ENCODE peak calls at places on chromosomes 1 and 21, in seven cellular contexts. One of them, this sample, is unnamed.

GRCh38 chr1:239456788-239457187 is 70.4 kb downstream of the CHRM3 start:
- DNase-seq in mesenchymal stem cell: no peak
- DNase-seq in left lung: no peak
- DNase-seq in upper lobe of left lung: no peak
- DNase-seq in memory B cell: no peak
- DNase-seq in AG20443: no peak
- DNase-seq in activated T-helper 1 cell treated with anti-CD3 and anti-CD28 coated beads, Interleukin-12 subunit alpha, Interleukin-12 subunit beta, Interleukin-2, Interleukin-4 antibody, amounts not matched to agents 30 ng/mL and 10 ng/mL and 1 ng/mL, durations not matched to agents 14 hours and 24 hours and 36 hours: no peak
- DNase-seq in this sample: no peak

GRCh38 chr1:98405581-98406059 is 255.9 kb upstream of the SNX7 start:
- DNase-seq in mesenchymal stem cell: peak
- DNase-seq in left lung: no peak
- DNase-seq in upper lobe of left lung: no peak
- DNase-seq in memory B cell: no peak
- DNase-seq in AG20443: no peak
- DNase-seq in activated T-helper 1 cell treated with anti-CD3 and anti-CD28 coated beads, Interleukin-12 subunit alpha, Interleukin-12 subunit beta, Interleukin-2, Interleukin-4 antibody, amounts not matched to agents 30 ng/mL and 10 ng/mL and 1 ng/mL, durations not matched to agents 14 hours and 24 hours and 36 hours: no peak
- DNase-seq in this sample: no peak

GRCh38 chr1:230050973-230051735 is 15.9 kb upstream of the GALNT2 start:
- DNase-seq in mesenchymal stem cell: no peak
- DNase-seq in left lung: no peak
- DNase-seq in upper lobe of left lung: no peak
- DNase-seq in memory B cell: no peak
- DNase-seq in AG20443: no peak
- DNase-seq in activated T-helper 1 cell treated with anti-CD3 and anti-CD28 coated beads, Interleukin-12 subunit alpha, Interleukin-12 subunit beta, Interleukin-2, Interleukin-4 antibody, amounts not matched to agents 30 ng/mL and 10 ng/mL and 1 ng/mL, durations not matched to agents 14 hours and 24 hours and 36 hours: no peak
- DNase-seq in this sample: no peak

GRCh38 chr1:33047839-33048305 is 11.2 kb upstream of the AK2 start:
- DNase-seq in mesenchymal stem cell: no peak
- DNase-seq in left lung: no peak
- DNase-seq in upper lobe of left lung: peak
- DNase-seq in memory B cell: no peak
- DNase-seq in AG20443: peak
- DNase-seq in activated T-helper 1 cell treated with anti-CD3 and anti-CD28 coated beads, Interleukin-12 subunit alpha, Interleukin-12 subunit beta, Interleukin-2, Interleukin-4 antibody, amounts not matched to agents 30 ng/mL and 10 ng/mL and 1 ng/mL, durations not matched to agents 14 hours and 24 hours and 36 hours: no peak
- DNase-seq in this sample: no peak

GRCh38 chr1:161725888-161726630 is 4.7 kb downstream of the FCRLB start:
- DNase-seq in mesenchymal stem cell: peak
- DNase-seq in left lung: peak
- DNase-seq in upper lobe of left lung: peak
- DNase-seq in memory B cell: peak
- DNase-seq in AG20443: peak
- DNase-seq in activated T-helper 1 cell treated with anti-CD3 and anti-CD28 coated beads, Interleukin-12 subunit alpha, Interleukin-12 subunit beta, Interleukin-2, Interleukin-4 antibody, amounts not matched to agents 30 ng/mL and 10 ng/mL and 1 ng/mL, durations not matched to agents 14 hours and 24 hours and 36 hours: peak
- DNase-seq in this sample: peak

GRCh38 chr1:27037518-27037917 is 24.9 kb upstream of the TENT5B start:
- DNase-seq in mesenchymal stem cell: no peak
- DNase-seq in left lung: no peak
- DNase-seq in upper lobe of left lung: no peak
- DNase-seq in memory B cell: no peak
- DNase-seq in AG20443: no peak
- DNase-seq in activated T-helper 1 cell treated with anti-CD3 and anti-CD28 coated beads, Interleukin-12 subunit alpha, Interleukin-12 subunit beta, Interleukin-2, Interleukin-4 antibody, amounts not matched to agents 30 ng/mL and 10 ng/mL and 1 ng/mL, durations not matched to agents 14 hours and 24 hours and 36 hours: no peak
- DNase-seq in this sample: no peak

GRCh38 chr21:39604951-39605350 is 7.8 kb upstream of the B3GALT5 start:
- DNase-seq in mesenchymal stem cell: no peak
- DNase-seq in left lung: no peak
- DNase-seq in upper lobe of left lung: no peak
- DNase-seq in memory B cell: no peak
- DNase-seq in AG20443: no peak
- DNase-seq in activated T-helper 1 cell treated with anti-CD3 and anti-CD28 coated beads, Interleukin-12 subunit alpha, Interleukin-12 subunit beta, Interleukin-2, Interleukin-4 antibody, amounts not matched to agents 30 ng/mL and 10 ng/mL and 1 ng/mL, durations not matched to agents 14 hours and 24 hours and 36 hours: no peak
- DNase-seq in this sample: no peak

GRCh38 chr1:98794196-98794886 is 132.8 kb downstream of the SNX7 start:
- DNase-seq in mesenchymal stem cell: peak
- DNase-seq in left lung: no peak
- DNase-seq in upper lobe of left lung: peak
- DNase-seq in memory B cell: peak
- DNase-seq in AG20443: peak
- DNase-seq in activated T-helper 1 cell treated with anti-CD3 and anti-CD28 coated beads, Interleukin-12 subunit alpha, Interleukin-12 subunit beta, Interleukin-2, Interleukin-4 antibody, amounts not matched to agents 30 ng/mL and 10 ng/mL and 1 ng/mL, durations not matched to agents 14 hours and 24 hours and 36 hours: peak
- DNase-seq in this sample: no peak

GRCh38 chr21:27693376-27693775 is 726.5 kb upstream of the ADAMTS5 start:
- DNase-seq in mesenchymal stem cell: peak
- DNase-seq in left lung: no peak
- DNase-seq in upper lobe of left lung: no peak
- DNase-seq in memory B cell: no peak
- DNase-seq in AG20443: peak
- DNase-seq in activated T-helper 1 cell treated with anti-CD3 and anti-CD28 coated beads, Interleukin-12 subunit alpha, Interleukin-12 subunit beta, Interleukin-2, Interleukin-4 antibody, amounts not matched to agents 30 ng/mL and 10 ng/mL and 1 ng/mL, durations not matched to agents 14 hours and 24 hours and 36 hours: no peak
- DNase-seq in this sample: no peak

GRCh38 chr1:227299688-227300087 is 18.6 kb downstream of the CDC42BPA start:
- DNase-seq in mesenchymal stem cell: peak
- DNase-seq in left lung: no peak
- DNase-seq in upper lobe of left lung: no peak
- DNase-seq in memory B cell: no peak
- DNase-seq in AG20443: no peak
- DNase-seq in activated T-helper 1 cell treated with anti-CD3 and anti-CD28 coated beads, Interleukin-12 subunit alpha, Interleukin-12 subunit beta, Interleukin-2, Interleukin-4 antibody, amounts not matched to agents 30 ng/mL and 10 ng/mL and 1 ng/mL, durations not matched to agents 14 hours and 24 hours and 36 hours: no peak
- DNase-seq in this sample: no peak

GRCh38 chr1:157286096-157286495 is 147.9 kb upstream of the ETV3 start:
- DNase-seq in mesenchymal stem cell: no peak
- DNase-seq in left lung: no peak
- DNase-seq in upper lobe of left lung: no peak
- DNase-seq in memory B cell: no peak
- DNase-seq in AG20443: no peak
- DNase-seq in activated T-helper 1 cell treated with anti-CD3 and anti-CD28 coated beads, Interleukin-12 subunit alpha, Interleukin-12 subunit beta, Interleukin-2, Interleukin-4 antibody, amounts not matched to agents 30 ng/mL and 10 ng/mL and 1 ng/mL, durations not matched to agents 14 hours and 24 hours and 36 hours: no peak
- DNase-seq in this sample: no peak

GRCh38 chr1:32507021-32507420 is 32.2 kb upstream of the ZBTB8A start:
- DNase-seq in mesenchymal stem cell: no peak
- DNase-seq in left lung: no peak
- DNase-seq in upper lobe of left lung: no peak
- DNase-seq in memory B cell: no peak
- DNase-seq in AG20443: no peak
- DNase-seq in activated T-helper 1 cell treated with anti-CD3 and anti-CD28 coated beads, Interleukin-12 subunit alpha, Interleukin-12 subunit beta, Interleukin-2, Interleukin-4 antibody, amounts not matched to agents 30 ng/mL and 10 ng/mL and 1 ng/mL, durations not matched to agents 14 hours and 24 hours and 36 hours: no peak
- DNase-seq in this sample: no peak

GRCh38 chr1:179229214-179230140 is at the start of gene ABL2:
- DNase-seq in mesenchymal stem cell: peak
- DNase-seq in left lung: peak
- DNase-seq in upper lobe of left lung: peak
- DNase-seq in memory B cell: peak
- DNase-seq in AG20443: peak
- DNase-seq in activated T-helper 1 cell treated with anti-CD3 and anti-CD28 coated beads, Interleukin-12 subunit alpha, Interleukin-12 subunit beta, Interleukin-2, Interleukin-4 antibody, amounts not matched to agents 30 ng/mL and 10 ng/mL and 1 ng/mL, durations not matched to agents 14 hours and 24 hours and 36 hours: peak
- DNase-seq in this sample: no peak

GRCh38 chr21:41168391-41169257 is 664 bp downstream of the BACE2 start:
- DNase-seq in mesenchymal stem cell: no peak
- DNase-seq in left lung: peak
- DNase-seq in upper lobe of left lung: peak
- DNase-seq in memory B cell: peak
- DNase-seq in AG20443: peak
- DNase-seq in activated T-helper 1 cell treated with anti-CD3 and anti-CD28 coated beads, Interleukin-12 subunit alpha, Interleukin-12 subunit beta, Interleukin-2, Interleukin-4 antibody, amounts not matched to agents 30 ng/mL and 10 ng/mL and 1 ng/mL, durations not matched to agents 14 hours and 24 hours and 36 hours: peak
- DNase-seq in this sample: no peak

GRCh38 chr1:24142546-24143431 is at the start of gene IL22RA1:
- DNase-seq in mesenchymal stem cell: peak
- DNase-seq in left lung: no peak
- DNase-seq in upper lobe of left lung: peak
- DNase-seq in memory B cell: no peak
- DNase-seq in AG20443: peak
- DNase-seq in activated T-helper 1 cell treated with anti-CD3 and anti-CD28 coated beads, Interleukin-12 subunit alpha, Interleukin-12 subunit beta, Interleukin-2, Interleukin-4 antibody, amounts not matched to agents 30 ng/mL and 10 ng/mL and 1 ng/mL, durations not matched to agents 14 hours and 24 hours and 36 hours: no peak
- DNase-seq in this sample: peak

GRCh38 chr21:45516671-45517151 is 25.5 kb downstream of the SLC19A1 start:
- DNase-seq in mesenchymal stem cell: no peak
- DNase-seq in left lung: peak
- DNase-seq in upper lobe of left lung: no peak
- DNase-seq in memory B cell: no peak
- DNase-seq in AG20443: no peak
- DNase-seq in activated T-helper 1 cell treated with anti-CD3 and anti-CD28 coated beads, Interleukin-12 subunit alpha, Interleukin-12 subunit beta, Interleukin-2, Interleukin-4 antibody, amounts not matched to agents 30 ng/mL and 10 ng/mL and 1 ng/mL, durations not matched to agents 14 hours and 24 hours and 36 hours: no peak
- DNase-seq in this sample: peak

GRCh38 chr1:230040440-230040839 is 26.6 kb upstream of the GALNT2 start:
- DNase-seq in mesenchymal stem cell: no peak
- DNase-seq in left lung: no peak
- DNase-seq in upper lobe of left lung: no peak
- DNase-seq in memory B cell: no peak
- DNase-seq in AG20443: no peak
- DNase-seq in activated T-helper 1 cell treated with anti-CD3 and anti-CD28 coated beads, Interleukin-12 subunit alpha, Interleukin-12 subunit beta, Interleukin-2, Interleukin-4 antibody, amounts not matched to agents 30 ng/mL and 10 ng/mL and 1 ng/mL, durations not matched to agents 14 hours and 24 hours and 36 hours: no peak
- DNase-seq in this sample: no peak

GRCh38 chr1:30036666-30037065 is 686.7 kb downstream of the MATN1 start:
- DNase-seq in mesenchymal stem cell: no peak
- DNase-seq in left lung: no peak
- DNase-seq in upper lobe of left lung: no peak
- DNase-seq in memory B cell: no peak
- DNase-seq in AG20443: no peak
- DNase-seq in activated T-helper 1 cell treated with anti-CD3 and anti-CD28 coated beads, Interleukin-12 subunit alpha, Interleukin-12 subunit beta, Interleukin-2, Interleukin-4 antibody, amounts not matched to agents 30 ng/mL and 10 ng/mL and 1 ng/mL, durations not matched to agents 14 hours and 24 hours and 36 hours: no peak
- DNase-seq in this sample: no peak

GRCh38 chr1:226568077-226568831 is 19.7 kb downstream of the STUM start:
- DNase-seq in mesenchymal stem cell: no peak
- DNase-seq in left lung: no peak
- DNase-seq in upper lobe of left lung: no peak
- DNase-seq in memory B cell: no peak
- DNase-seq in AG20443: peak
- DNase-seq in activated T-helper 1 cell treated with anti-CD3 and anti-CD28 coated beads, Interleukin-12 subunit alpha, Interleukin-12 subunit beta, Interleukin-2, Interleukin-4 antibody, amounts not matched to agents 30 ng/mL and 10 ng/mL and 1 ng/mL, durations not matched to agents 14 hours and 24 hours and 36 hours: no peak
- DNase-seq in this sample: no peak

GRCh38 chr1:248752119-248752931 is 3.2 kb downstream of the LYPD8 start:
- DNase-seq in mesenchymal stem cell: no peak
- DNase-seq in left lung: no peak
- DNase-seq in upper lobe of left lung: no peak
- DNase-seq in memory B cell: no peak
- DNase-seq in AG20443: no peak
- DNase-seq in activated T-helper 1 cell treated with anti-CD3 and anti-CD28 coated beads, Interleukin-12 subunit alpha, Interleukin-12 subunit beta, Interleukin-2, Interleukin-4 antibody, amounts not matched to agents 30 ng/mL and 10 ng/mL and 1 ng/mL, durations not matched to agents 14 hours and 24 hours and 36 hours: no peak
- DNase-seq in this sample: no peak

GRCh38 chr1:42660907-42661500 is 2.8 kb downstream of the PPIH start:
- DNase-seq in mesenchymal stem cell: no peak
- DNase-seq in left lung: no peak
- DNase-seq in upper lobe of left lung: no peak
- DNase-seq in memory B cell: no peak
- DNase-seq in AG20443: no peak
- DNase-seq in activated T-helper 1 cell treated with anti-CD3 and anti-CD28 coated beads, Interleukin-12 subunit alpha, Interleukin-12 subunit beta, Interleukin-2, Interleukin-4 antibody, amounts not matched to agents 30 ng/mL and 10 ng/mL and 1 ng/mL, durations not matched to agents 14 hours and 24 hours and 36 hours: no peak
- DNase-seq in this sample: no peak

GRCh38 chr1:148362141-148362929 is 120.8 kb downstream of the PPIAL4G start:
- DNase-seq in mesenchymal stem cell: no peak
- DNase-seq in left lung: peak
- DNase-seq in upper lobe of left lung: peak
- DNase-seq in memory B cell: no peak
- DNase-seq in AG20443: peak
- DNase-seq in activated T-helper 1 cell treated with anti-CD3 and anti-CD28 coated beads, Interleukin-12 subunit alpha, Interleukin-12 subunit beta, Interleukin-2, Interleukin-4 antibody, amounts not matched to agents 30 ng/mL and 10 ng/mL and 1 ng/mL, durations not matched to agents 14 hours and 24 hours and 36 hours: peak
- DNase-seq in this sample: peak

GRCh38 chr1:19338323-19338762 is 26.2 kb downstream of the SLC66A1 start:
- DNase-seq in mesenchymal stem cell: no peak
- DNase-seq in left lung: no peak
- DNase-seq in upper lobe of left lung: no peak
- DNase-seq in memory B cell: no peak
- DNase-seq in AG20443: no peak
- DNase-seq in activated T-helper 1 cell treated with anti-CD3 and anti-CD28 coated beads, Interleukin-12 subunit alpha, Interleukin-12 subunit beta, Interleukin-2, Interleukin-4 antibody, amounts not matched to agents 30 ng/mL and 10 ng/mL and 1 ng/mL, durations not matched to agents 14 hours and 24 hours and 36 hours: no peak
- DNase-seq in this sample: no peak

GRCh38 chr1:22176258-22176657 is 33.4 kb upstream of the WNT4 start:
- DNase-seq in mesenchymal stem cell: no peak
- DNase-seq in left lung: no peak
- DNase-seq in upper lobe of left lung: no peak
- DNase-seq in memory B cell: no peak
- DNase-seq in AG20443: no peak
- DNase-seq in activated T-helper 1 cell treated with anti-CD3 and anti-CD28 coated beads, Interleukin-12 subunit alpha, Interleukin-12 subunit beta, Interleukin-2, Interleukin-4 antibody, amounts not matched to agents 30 ng/mL and 10 ng/mL and 1 ng/mL, durations not matched to agents 14 hours and 24 hours and 36 hours: no peak
- DNase-seq in this sample: no peak

GRCh38 chr1:224894915-224895314 is 34.6 kb upstream of the DNAH14 start:
- DNase-seq in mesenchymal stem cell: peak
- DNase-seq in left lung: no peak
- DNase-seq in upper lobe of left lung: no peak
- DNase-seq in memory B cell: no peak
- DNase-seq in AG20443: peak
- DNase-seq in activated T-helper 1 cell treated with anti-CD3 and anti-CD28 coated beads, Interleukin-12 subunit alpha, Interleukin-12 subunit beta, Interleukin-2, Interleukin-4 antibody, amounts not matched to agents 30 ng/mL and 10 ng/mL and 1 ng/mL, durations not matched to agents 14 hours and 24 hours and 36 hours: no peak
- DNase-seq in this sample: no peak

GRCh38 chr1:23624440-23624839 is 65.1 kb upstream of the ID3 start:
- DNase-seq in mesenchymal stem cell: no peak
- DNase-seq in left lung: no peak
- DNase-seq in upper lobe of left lung: no peak
- DNase-seq in memory B cell: no peak
- DNase-seq in AG20443: no peak
- DNase-seq in activated T-helper 1 cell treated with anti-CD3 and anti-CD28 coated beads, Interleukin-12 subunit alpha, Interleukin-12 subunit beta, Interleukin-2, Interleukin-4 antibody, amounts not matched to agents 30 ng/mL and 10 ng/mL and 1 ng/mL, durations not matched to agents 14 hours and 24 hours and 36 hours: no peak
- DNase-seq in this sample: no peak

GRCh38 chr1:66533804-66534745 is at the start of gene SGIP1:
- DNase-seq in mesenchymal stem cell: peak
- DNase-seq in left lung: no peak
- DNase-seq in upper lobe of left lung: peak
- DNase-seq in memory B cell: no peak
- DNase-seq in AG20443: peak
- DNase-seq in activated T-helper 1 cell treated with anti-CD3 and anti-CD28 coated beads, Interleukin-12 subunit alpha, Interleukin-12 subunit beta, Interleukin-2, Interleukin-4 antibody, amounts not matched to agents 30 ng/mL and 10 ng/mL and 1 ng/mL, durations not matched to agents 14 hours and 24 hours and 36 hours: no peak
- DNase-seq in this sample: no peak

GRCh38 chr1:66550243-66550642 is 16.3 kb downstream of the SGIP1 start:
- DNase-seq in mesenchymal stem cell: no peak
- DNase-seq in left lung: no peak
- DNase-seq in upper lobe of left lung: no peak
- DNase-seq in memory B cell: no peak
- DNase-seq in AG20443: no peak
- DNase-seq in activated T-helper 1 cell treated with anti-CD3 and anti-CD28 coated beads, Interleukin-12 subunit alpha, Interleukin-12 subunit beta, Interleukin-2, Interleukin-4 antibody, amounts not matched to agents 30 ng/mL and 10 ng/mL and 1 ng/mL, durations not matched to agents 14 hours and 24 hours and 36 hours: no peak
- DNase-seq in this sample: no peak

GRCh38 chr21:44737706-44738354 is 26.5 kb upstream of the TSPEAR start:
- DNase-seq in mesenchymal stem cell: peak
- DNase-seq in left lung: no peak
- DNase-seq in upper lobe of left lung: no peak
- DNase-seq in memory B cell: no peak
- DNase-seq in AG20443: no peak
- DNase-seq in activated T-helper 1 cell treated with anti-CD3 and anti-CD28 coated beads, Interleukin-12 subunit alpha, Interleukin-12 subunit beta, Interleukin-2, Interleukin-4 antibody, amounts not matched to agents 30 ng/mL and 10 ng/mL and 1 ng/mL, durations not matched to agents 14 hours and 24 hours and 36 hours: no peak
- DNase-seq in this sample: no peak

GRCh38 chr1:29305943-29306342 is 69.6 kb downstream of the PTPRU start:
- DNase-seq in mesenchymal stem cell: no peak
- DNase-seq in left lung: peak
- DNase-seq in upper lobe of left lung: no peak
- DNase-seq in memory B cell: no peak
- DNase-seq in AG20443: no peak
- DNase-seq in activated T-helper 1 cell treated with anti-CD3 and anti-CD28 coated beads, Interleukin-12 subunit alpha, Interleukin-12 subunit beta, Interleukin-2, Interleukin-4 antibody, amounts not matched to agents 30 ng/mL and 10 ng/mL and 1 ng/mL, durations not matched to agents 14 hours and 24 hours and 36 hours: no peak
- DNase-seq in this sample: no peak

GRCh38 chr1:93593868-93594602 is 87.6 kb downstream of the BCAR3 start:
- DNase-seq in mesenchymal stem cell: no peak
- DNase-seq in left lung: no peak
- DNase-seq in upper lobe of left lung: no peak
- DNase-seq in memory B cell: no peak
- DNase-seq in AG20443: no peak
- DNase-seq in activated T-helper 1 cell treated with anti-CD3 and anti-CD28 coated beads, Interleukin-12 subunit alpha, Interleukin-12 subunit beta, Interleukin-2, Interleukin-4 antibody, amounts not matched to agents 30 ng/mL and 10 ng/mL and 1 ng/mL, durations not matched to agents 14 hours and 24 hours and 36 hours: no peak
- DNase-seq in this sample: no peak

GRCh38 chr1:38088366-38088765 is 41.8 kb upstream of the POU3F1 start:
- DNase-seq in mesenchymal stem cell: no peak
- DNase-seq in left lung: no peak
- DNase-seq in upper lobe of left lung: no peak
- DNase-seq in memory B cell: no peak
- DNase-seq in AG20443: no peak
- DNase-seq in activated T-helper 1 cell treated with anti-CD3 and anti-CD28 coated beads, Interleukin-12 subunit alpha, Interleukin-12 subunit beta, Interleukin-2, Interleukin-4 antibody, amounts not matched to agents 30 ng/mL and 10 ng/mL and 1 ng/mL, durations not matched to agents 14 hours and 24 hours and 36 hours: no peak
- DNase-seq in this sample: no peak